ENCODE peak calls at places on chromosome 7, in ten cellular contexts. K is IMR-90; Y is pancreas; N is uterus; D is keratinocyte; C is GM23248; S is colonic mucosa; V is ovary; E is neural progenitor cell; Z is CD8-positive, alpha-beta memory T cell. I is an unnamed sample. For H3K9me3, the result is how much of the 10 kb centered on the place peaks cover.

GRCh38 chr7:24373556-24373955 is 89.6 kb downstream of the NPY start:
- DNase-seq in E (no peak), N (no peak), Z (no peak), Y (no peak), K (no peak), C (no peak), V (no peak), S (no peak), D (no peak), I (no peak)

GRCh38 chr7:108613147-108613948 is 43.7 kb downstream of the DNAJB9 start:
- DNase-seq in E (peak), S (no peak), D (peak), Z (no peak), K (peak), V (no peak), N (no peak), Y (no peak), C (peak), I (no peak)

GRCh38 chr7:96238976-96239766 is 82.7 kb downstream of the SLC25A13 start:
- DNase-seq in V (no peak), Z (no peak), Y (no peak), K (peak), N (no peak), S (no peak), D (peak), E (no peak), C (peak), I (no peak)

GRCh38 chr7:125618516-125618915 is 688.9 kb upstream of the POT1 start:
- DNase-seq in S (no peak), D (no peak), V (no peak), C (no peak), K (no peak), Z (no peak), N (no peak), E (no peak), Y (no peak), I (no peak)

GRCh38 chr7:6026011-6026819 is 5.0 kb upstream of the ANKRD61 start:
- DNase-seq in K (peak), N (peak), E (peak), S (peak), D (no peak), Y (no peak), C (peak), Z (peak), V (no peak), I (peak)

GRCh38 chr7:70392870-70393269 is 739.1 kb upstream of the GALNT17 start:
- DNase-seq in C (peak), N (no peak), Z (no peak), K (no peak), V (no peak), Y (no peak), S (no peak), E (peak), D (no peak), I (no peak)

GRCh38 chr7:152848026-152848425 is 88.5 kb downstream of the ACTR3B start:
- DNase-seq in S (no peak), C (no peak), Y (no peak), N (no peak), D (no peak), V (no peak), Z (no peak), E (no peak), K (no peak), I (no peak)

GRCh38 chr7:114153700-114154099 is 234.9 kb upstream of the PPP1R3A start:
- DNase-seq in V (no peak), N (no peak), S (no peak), K (no peak), E (no peak), Z (no peak), D (no peak), Y (no peak), C (no peak), I (no peak)

GRCh38 chr7:141563956-141564623 is 12.9 kb downstream of the AGK start:
- DNase-seq in N (no peak), Y (no peak), V (no peak), K (no peak), S (no peak), C (no peak), E (peak), Z (no peak), D (no peak), I (no peak)

GRCh38 chr7:32591938-32592337 is 96.6 kb downstream of the AVL9 start:
- DNase-seq in Z (no peak), N (no peak), V (no peak), E (no peak), D (no peak), S (no peak), C (no peak), Y (no peak), K (no peak), I (no peak)

GRCh38 chr7:6284055-6284400 is 11.6 kb upstream of the CYTH3 start:
- DNase-seq in C (peak), Z (no peak), V (no peak), N (no peak), K (no peak), S (no peak), Y (no peak), E (no peak), D (no peak), I (no peak)

GRCh38 chr7:158524749-158525635 is 62.6 kb downstream of the PTPRN2 start:
- DNase-seq in Y (no peak), C (no peak), K (no peak), Z (no peak), V (no peak), S (no peak), N (no peak), E (no peak), D (no peak), I (no peak)
- H3K9me3 ChIP-seq in Y (under half), C (under half), K (half or more), Z (under half), V (under half), S (under half), N (under half), E (under half), D (under half), I (under half)

GRCh38 chr7:149783386-149784250 is 10.2 kb upstream of the ZNF467 start:
- DNase-seq in K (no peak), V (no peak), Z (no peak), E (peak), C (no peak), Y (no peak), N (no peak), S (no peak), D (no peak), I (no peak)
- H3K27ac ChIP-seq in K (no peak), V (no peak), Z (no peak), E (no peak), C (no peak), Y (no peak), N (no peak), S (no peak), D (no peak), I (no peak)

DNA sequence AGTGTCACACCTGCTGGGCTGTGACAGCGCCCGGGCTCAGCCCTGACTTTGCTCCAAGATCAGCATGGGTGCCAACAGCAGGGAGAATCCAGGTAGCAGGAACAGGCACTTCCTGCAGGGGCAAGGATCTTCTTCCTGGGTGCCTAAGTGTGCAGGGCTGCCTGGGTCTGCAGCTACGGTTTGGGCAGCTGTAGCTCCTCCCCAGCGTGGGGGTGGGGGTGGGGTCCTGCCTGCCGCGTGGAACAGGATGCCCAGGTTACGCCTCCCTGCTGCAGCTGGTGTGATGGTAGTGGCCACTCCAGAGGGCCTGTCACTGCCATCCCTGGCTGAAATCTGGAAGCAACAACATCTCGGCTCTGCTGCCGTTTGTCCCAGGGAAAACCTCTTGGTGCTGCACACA is 269.3 kb downstream of the DNAJB6 start:
- DNase-seq in E (no peak), Y (no peak), D (no peak), V (no peak), K (no peak), N (no peak), C (no peak), S (no peak), Z (no peak), I (no peak)
- H3K9me3 ChIP-seq in E (under half), Y (under half), D (under half), V (under half), K (half or more), N (under half), C (under half), S (under half), Z (under half), I (under half)

GRCh38 chr7:74148491-74148890 is 25.7 kb upstream of the EIF4H start:
- DNase-seq in D (no peak), S (no peak), C (no peak), Y (no peak), E (no peak), V (no peak), K (no peak), N (no peak), Z (no peak), I (no peak)
- H3K27ac ChIP-seq in D (no peak), S (no peak), C (no peak), Y (no peak), E (no peak), V (no peak), K (no peak), N (no peak), Z (no peak), I (no peak)

DNA sequence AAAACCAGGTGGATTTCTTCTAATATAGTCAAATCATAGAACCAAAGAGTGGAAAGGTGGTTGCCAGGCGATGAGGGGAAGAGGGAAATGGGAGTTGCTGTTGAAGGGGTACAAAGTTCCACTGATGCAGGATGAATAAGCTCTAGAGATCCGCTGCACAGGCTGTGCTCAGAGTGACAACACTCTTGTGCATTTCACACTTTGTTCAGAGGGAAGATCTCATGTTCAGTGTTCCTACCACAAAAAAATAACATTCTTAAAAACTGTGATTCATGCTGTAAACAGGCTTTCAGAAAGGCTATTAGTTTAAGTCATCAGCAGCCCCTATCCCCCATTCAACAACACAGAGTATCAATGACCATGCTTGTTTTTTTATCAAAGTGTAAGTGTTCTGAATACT is 213.8 kb downstream of the COBL start:
- DNase-seq in K (no peak), E (no peak), N (no peak), Z (no peak), D (no peak), S (no peak), C (peak), Y (no peak), V (no peak), I (no peak)
- H3K9me3 ChIP-seq in K (under half), E (under half), N (under half), Z (under half), D (under half), S (under half), C (under half), Y (under half), V (under half), I (under half)

GRCh38 chr7:155340071-155340531 is 42.4 kb downstream of the INSIG1 start:
- DNase-seq in D (no peak), V (no peak), E (no peak), N (no peak), S (no peak), Y (peak), K (no peak), C (no peak), Z (no peak), I (no peak)

GRCh38 chr7:155343150-155343549 is 45.5 kb downstream of the INSIG1 start:
- DNase-seq in E (no peak), Y (no peak), C (no peak), Z (no peak), D (no peak), S (no peak), K (no peak), V (no peak), N (no peak), I (no peak)

GRCh38 chr7:155342313-155342712 is 44.6 kb downstream of the INSIG1 start:
- DNase-seq in S (no peak), Y (peak), E (no peak), C (no peak), K (no peak), D (no peak), Z (no peak), N (no peak), V (no peak), I (no peak)

GRCh38 chr7:155340721-155341120 is 43.0 kb downstream of the INSIG1 start:
- DNase-seq in Z (no peak), N (no peak), K (no peak), D (no peak), E (no peak), Y (peak), S (no peak), V (no peak), C (no peak), I (no peak)

GRCh38 chr7:155341463-155341983 is 43.8 kb downstream of the INSIG1 start:
- DNase-seq in Y (no peak), E (no peak), D (no peak), K (no peak), V (no peak), C (no peak), N (no peak), S (no peak), Z (no peak), I (no peak)
- H3K27ac ChIP-seq in Y (no peak), E (no peak), D (no peak), K (no peak), V (no peak), C (no peak), N (no peak), S (no peak), Z (no peak), I (no peak)

GRCh38 chr7:51243631-51244030 is 73.0 kb downstream of the COBL start:
- DNase-seq in Y (no peak), D (no peak), N (no peak), C (no peak), K (no peak), Z (no peak), E (no peak), V (no peak), S (no peak), I (no peak)
- H3K9me3 ChIP-seq in Y (under half), D (under half), N (under half), C (under half), K (under half), Z (under half), E (under half), V (under half), S (under half), I (under half)

GRCh38 chr7:105691029-105691691 is 109.9 kb upstream of the EFCAB10 start:
- DNase-seq in N (peak), D (no peak), V (no peak), K (peak), C (peak), Y (no peak), E (no peak), Z (peak), S (no peak), I (peak)
- H3K27ac ChIP-seq in N (peak), D (no peak), V (no peak), K (peak), C (peak), Y (no peak), E (no peak), Z (peak), S (peak), I (peak)

GRCh38 chr7:44415047-44415446 is 75.4 kb downstream of the NUDCD3 start:
- DNase-seq in K (peak), D (peak), N (no peak), Y (no peak), S (no peak), V (no peak), C (peak), E (no peak), Z (no peak), I (no peak)
- H3K9me3 ChIP-seq in K (under half), D (under half), N (under half), Y (under half), S (under half), V (under half), C (under half), E (under half), Z (under half), I (under half)